ENCODE peak calls at places on chromosomes 5 and 9, in five cellular contexts. I, P, L, T and B are unnamed samples. For H3K79me2, the result is how much of the 10 kb centered on the place peaks cover.

GRCh38 chr5:29208026-29208425 is 1985.5 kb upstream of the CDH6 start:
- DNase-seq in I (peak), T (peak), P (no peak), L (no peak), B (no peak)

GRCh38 chr5:175652741-175653663 is 4.9 kb upstream of the HRH2 start:
- DNase-seq in T (no peak), L (no peak), I (no peak), P (no peak), B (no peak)

GRCh38 chr5:149453618-149454415 is 74.7 kb upstream of the IL17B start:
- DNase-seq in P (no peak), I (no peak), T (no peak), L (no peak), B (no peak)

GRCh38 chr5:157913575-157913974 is 54.6 kb upstream of the CLINT1 start:
- DNase-seq in L (no peak), I (no peak), T (no peak), P (no peak), B (peak)

GRCh38 chr5:179316111-179316551 is 29.1 kb downstream of the ADAMTS2 start:
- DNase-seq in I (no peak), T (no peak), P (no peak), L (no peak), B (no peak)

GRCh38 chr5:119273391-119273839 is 82.4 kb upstream of the TNFAIP8 start:
- DNase-seq in I (no peak), T (no peak), L (no peak), P (no peak), B (peak)

GRCh38 chr9:86353591-86354047 is 591 bp downstream of the TUT7 start:
- DNase-seq in T (peak), P (peak), L (peak), I (no peak), B (peak)

GRCh38 chr5:15354011-15354410 is 146.0 kb upstream of the FBXL7 start:
- DNase-seq in P (no peak), I (no peak), T (no peak), L (no peak), B (no peak)

GRCh38 chr5:179154991-179155955 is 95.1 kb downstream of the ZNF354C start:
- DNase-seq in I (no peak), T (no peak), L (no peak), P (no peak), B (peak)

GRCh38 chr5:152256580-152256979 is 148.5 kb downstream of the NMUR2 start:
- DNase-seq in P (no peak), T (no peak), I (no peak), L (no peak), B (no peak)

GRCh38 chr9:33220681-33221567 is 19.0 kb upstream of the SPINK4 start:
- DNase-seq in T (no peak), I (no peak), L (no peak), P (no peak), B (peak)

GRCh38 chr5:15496886-15497285 is 3.1 kb upstream of the FBXL7 start:
- DNase-seq in L (no peak), T (no peak), I (no peak), P (no peak), B (no peak)

GRCh38 chr5:52469835-52470234 is 317.9 kb upstream of the ITGA1 start:
- DNase-seq in I (no peak), P (peak), L (no peak), T (no peak), B (no peak)

GRCh38 chr9:12798066-12798770 is 23.4 kb downstream of the LURAP1L start:
- DNase-seq in L (no peak), I (no peak), T (peak), P (no peak), B (no peak)

GRCh38 chr9:128127568-128127989 is at the start of gene PTGES2:
- DNase-seq in P (peak), T (peak), I (peak), L (peak), B (peak)

GRCh38 chr5:115545065-115545882 is 699 bp upstream of the FEM1C start:
- DNase-seq in P (no peak), L (no peak), T (no peak), I (peak), B (no peak)

GRCh38 chr9:94934816-94935328 is 208.4 kb downstream of the AOPEP start:
- DNase-seq in L (no peak), T (no peak), P (no peak), I (no peak), B (no peak)

GRCh38 chr5:61683926-61684325 is 351.9 kb downstream of the ZSWIM6 start:
- DNase-seq in T (no peak), L (no peak), I (no peak), P (no peak), B (no peak)

GRCh38 chr9:113896713-113897112 is 20.6 kb downstream of the ZNF618 start:
- DNase-seq in I (no peak), L (no peak), P (no peak), T (no peak), B (no peak)

GRCh38 chr9:113894166-113894565 is 18.1 kb downstream of the ZNF618 start:
- DNase-seq in P (no peak), I (no peak), L (no peak), T (no peak), B (no peak)

GRCh38 chr9:113890693-113891092 is 14.6 kb downstream of the ZNF618 start:
- DNase-seq in L (no peak), P (no peak), I (no peak), T (no peak), B (no peak)

GRCh38 chr9:113895526-113895925 is 19.4 kb downstream of the ZNF618 start:
- DNase-seq in T (no peak), I (no peak), L (no peak), P (peak), B (no peak)

GRCh38 chr9:113892861-113893491 is 16.9 kb downstream of the ZNF618 start:
- DNase-seq in P (peak), T (no peak), I (no peak), L (no peak), B (no peak)
- H3K79me2 ChIP-seq in P (under half), T (under half), I (half or more), L (under half), B (under half)

GRCh38 chr5:65919773-65920172 is 6.6 kb upstream of the ERBIN start:
- DNase-seq in I (no peak), P (peak), L (no peak), T (peak), B (no peak)
- TF ChIP-seq CTCF in I (no peak), P (no peak), L (no peak), T (no peak), B (no peak)

DNA sequence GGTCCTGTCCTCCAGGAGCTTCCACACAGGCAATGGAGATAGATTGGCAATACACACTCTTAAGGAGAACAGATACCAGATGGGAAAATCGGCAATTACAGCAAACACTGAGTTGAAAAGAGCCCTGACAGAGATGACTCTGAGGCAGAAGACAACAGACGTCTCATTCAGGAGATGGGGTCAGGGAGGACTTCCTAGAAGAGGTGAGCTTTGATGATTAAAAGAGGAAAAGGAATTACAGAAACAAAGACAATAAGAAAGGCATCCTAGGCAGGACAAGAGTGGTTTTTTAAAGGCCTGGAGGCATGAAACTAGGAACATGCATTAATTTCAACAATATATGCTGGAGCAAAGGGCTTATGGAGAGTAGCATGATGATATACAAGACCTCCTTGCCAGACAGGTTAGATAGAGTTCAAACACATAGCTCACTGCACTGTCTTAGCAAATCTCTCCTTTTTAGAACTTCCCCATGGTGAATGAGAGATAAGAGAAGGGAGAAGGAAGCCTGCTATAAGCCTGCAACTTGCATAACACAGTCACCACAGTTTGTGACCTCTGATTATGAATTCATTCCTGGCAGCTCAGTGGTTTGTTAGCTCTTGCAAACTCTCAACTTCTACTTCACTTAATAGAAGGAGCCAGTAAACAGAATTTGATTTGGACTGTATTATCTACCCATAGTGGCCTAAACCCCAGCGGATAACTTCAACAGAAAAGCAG is 48.5 kb downstream of the SIL1 start:
- DNase-seq in T (no peak), L (peak), P (peak), I (peak), B (no peak)
- H3K79me2 ChIP-seq in T (under half), L (under half), P (under half), I (under half), B (under half)

DNA sequence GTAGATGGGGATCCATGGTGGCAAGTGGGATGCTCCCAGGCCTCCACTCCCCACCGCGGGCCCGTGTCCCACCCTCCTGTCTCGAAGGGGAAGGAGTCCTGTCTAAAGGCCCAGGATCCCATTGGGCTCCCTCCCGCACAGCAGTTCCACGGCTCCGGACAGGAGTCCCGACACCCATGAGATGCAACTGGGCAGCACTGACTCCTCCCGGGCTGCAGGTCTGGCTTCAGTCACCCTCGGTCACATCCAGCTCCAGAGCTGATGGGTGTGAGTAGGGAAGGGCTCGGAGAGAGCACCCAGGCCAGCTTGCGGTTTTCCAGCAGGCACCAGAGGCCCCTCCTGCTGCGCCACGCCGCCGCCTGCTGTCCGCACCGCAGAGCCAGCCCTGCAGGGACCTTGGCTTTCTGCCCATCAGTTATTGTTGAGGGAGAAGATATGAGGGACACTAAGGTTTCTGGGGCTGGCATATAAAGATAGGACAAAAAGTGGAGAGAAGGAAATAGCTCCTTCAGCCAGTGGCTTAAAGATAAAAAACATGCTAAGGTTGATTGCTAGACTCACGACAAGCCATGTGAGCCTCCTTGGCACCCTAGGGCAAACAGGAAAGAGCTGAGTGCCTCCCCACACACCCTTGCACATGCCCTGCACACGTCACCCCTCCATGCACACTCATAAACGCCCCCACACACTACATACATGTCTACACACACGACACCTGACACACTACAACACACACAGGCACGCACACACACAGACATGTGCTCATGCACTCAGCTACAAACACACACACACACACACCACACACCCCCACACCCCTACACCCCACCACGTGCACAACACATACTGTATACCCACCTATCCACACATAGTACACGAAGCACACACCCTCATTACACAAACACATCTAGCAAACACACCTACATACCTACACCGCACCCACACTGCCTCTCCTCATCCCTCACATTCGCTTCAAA is 79.0 kb downstream of the AK8 start:
- DNase-seq in I (no peak), P (no peak), L (peak), T (peak), B (no peak)
- TF ChIP-seq CTCF in I (no peak), P (no peak), L (peak), T (peak), B (no peak)

DNA sequence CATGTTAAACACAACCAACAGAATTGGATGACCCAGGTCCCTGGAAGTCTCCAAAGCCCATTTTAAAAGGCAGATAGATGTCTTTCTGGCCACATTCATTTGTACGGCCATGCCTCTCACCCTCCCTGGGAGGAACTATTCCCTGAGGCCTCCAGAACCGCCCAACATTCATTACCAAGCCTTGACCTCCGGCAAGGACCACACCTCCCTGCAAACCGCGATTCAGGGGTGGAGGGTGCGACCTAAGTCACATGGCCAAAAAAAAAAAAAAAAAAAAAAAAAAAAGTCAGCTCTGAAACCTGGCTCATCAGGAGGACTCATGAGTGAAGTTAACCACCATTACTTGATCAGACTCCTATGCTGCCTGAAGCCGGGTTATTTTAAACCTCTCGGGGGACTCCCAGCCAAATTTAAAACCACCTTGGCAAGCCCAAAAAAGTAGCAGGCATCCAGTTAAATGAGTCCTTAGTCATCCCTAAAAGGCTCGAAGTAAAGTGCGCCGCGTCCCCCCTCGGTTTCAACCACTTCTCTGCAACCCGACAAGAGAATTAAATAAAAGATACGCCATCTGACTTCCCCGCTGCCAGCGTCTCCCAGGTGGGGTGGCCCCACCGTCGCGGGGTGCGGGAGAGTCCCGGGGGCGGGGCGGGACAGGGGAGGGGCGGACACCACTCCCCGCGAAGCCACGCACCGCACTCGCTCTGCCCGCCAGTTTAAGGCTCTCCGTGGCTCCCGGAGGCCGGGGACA is 2.4 kb downstream of the KLF9 start:
- DNase-seq in L (peak), I (peak), P (peak), T (no peak), B (no peak)
- H3K79me2 ChIP-seq in L (half or more), I (half or more), P (under half), T (under half), B (under half)

GRCh38 chr5:127878174-127878750 is 175.1 kb downstream of the CCDC192 start:
- DNase-seq in I (no peak), T (peak), P (peak), L (peak), B (peak)
- TF ChIP-seq CTCF in I (peak), T (peak), P (peak), L (peak), B (peak)

GRCh38 chr5:181246276-181247050 is 2.8 kb upstream of the RACK1 start:
- DNase-seq in T (peak), I (peak), P (peak), L (peak), B (peak)
- H3K79me2 ChIP-seq in T (half or more), I (half or more), P (half or more), L (half or more), B (half or more)

DNA sequence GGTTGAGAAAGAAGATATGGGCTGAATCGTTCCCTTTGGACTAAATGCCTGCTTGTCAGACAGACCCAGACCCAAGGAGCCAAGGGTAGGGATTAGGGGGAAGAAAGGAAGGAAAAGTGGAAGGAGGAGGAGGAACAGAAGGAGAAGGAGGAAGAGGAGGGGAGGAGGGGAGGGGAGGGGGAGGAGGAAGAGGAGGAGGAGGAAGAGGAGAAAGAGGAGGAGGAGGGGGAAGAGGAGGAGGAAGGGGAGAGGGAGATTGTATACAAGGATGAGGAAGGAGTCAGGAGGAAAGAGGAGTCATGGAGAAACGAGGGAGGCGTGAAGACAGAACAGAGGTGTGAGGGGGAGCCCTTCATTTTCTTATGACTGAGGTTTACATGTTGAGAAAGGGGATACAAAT is 46.9 kb upstream of the DNAH5 start:
- DNase-seq in T (no peak), I (no peak), P (no peak), L (no peak), B (no peak)
- TF ChIP-seq CTCF in T (no peak), I (no peak), P (no peak), L (no peak), B (no peak)

DNA sequence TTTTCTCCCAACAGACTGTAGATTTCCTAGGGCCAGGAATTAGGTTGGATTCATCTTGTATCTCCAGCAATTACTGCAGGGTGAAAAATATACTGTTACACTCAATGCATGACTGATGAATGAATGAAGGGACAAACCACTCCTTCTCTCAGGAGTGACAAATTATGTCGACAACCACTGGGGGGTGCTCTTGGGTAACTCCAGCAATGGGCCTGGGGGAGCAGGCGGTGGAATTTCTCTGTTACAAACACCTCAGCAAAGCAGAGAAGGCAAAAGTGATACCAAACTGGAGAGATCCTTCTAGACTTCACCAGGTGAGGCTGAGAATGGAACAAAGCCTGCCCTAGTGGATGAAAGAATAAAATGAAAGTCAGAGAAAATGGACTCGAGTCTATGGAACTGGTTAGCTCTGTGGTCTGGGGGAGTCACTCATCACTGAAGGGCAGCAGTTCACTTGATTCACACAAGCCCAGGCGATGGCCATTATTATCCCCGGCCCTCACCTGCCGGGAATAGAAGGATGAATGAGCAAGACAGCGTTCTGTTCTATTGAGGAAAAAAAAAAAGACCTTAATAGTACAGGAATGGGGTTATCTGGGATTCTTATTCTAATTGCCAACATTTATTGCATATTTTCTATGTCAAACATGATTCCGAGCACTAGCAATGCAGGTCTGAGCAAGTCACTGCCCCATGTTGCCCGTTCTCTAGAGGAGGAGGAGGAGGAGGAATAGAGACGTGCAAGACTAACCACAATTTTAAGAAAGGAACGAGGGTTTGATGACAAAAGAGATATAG is 341.1 kb downstream of the ASTN2 start:
- DNase-seq in T (peak), P (no peak), L (peak), I (no peak), B (peak)
- H3K79me2 ChIP-seq in T (under half), P (under half), L (under half), I (under half), B (under half)